ENCODE peak calls at places on chromosomes 1 and 21, in seven cellular contexts. X, D, S, R, K, N and M are unnamed samples.

GRCh38 chr1:32878637-32879041 is 7.7 kb upstream of the HPCA start:
- DNase-seq in X (no peak), D (no peak), S (no peak), R (peak), K (no peak), N (no peak), M (no peak)

GRCh38 chr1:24318988-24319863 is at the start of gene GRHL3:
- DNase-seq in X (no peak), D (peak), S (peak), R (no peak), K (no peak), N (no peak), M (no peak)

GRCh38 chr1:7218210-7218832 is 433.1 kb downstream of the CAMTA1 start:
- DNase-seq in X (peak), D (peak), S (peak), R (peak), K (peak), N (no peak), M (no peak)

GRCh38 chr21:45415188-45415942 is 10.4 kb downstream of the COL18A1 start:
- DNase-seq in X (no peak), D (no peak), S (no peak), R (no peak), K (no peak), N (peak), M (no peak)

GRCh38 chr1:27074175-27074780 is 61.6 kb upstream of the TENT5B start:
- DNase-seq in X (no peak), D (peak), S (peak), R (no peak), K (no peak), N (no peak), M (no peak)

GRCh38 chr1:2788506-2789163 is 12.9 kb downstream of the TTC34 start:
- DNase-seq in X (no peak), D (no peak), S (no peak), R (no peak), K (no peak), N (peak), M (peak)

GRCh38 chr1:93668121-93668520 is 13.5 kb downstream of the BCAR3 start:
- DNase-seq in X (no peak), D (no peak), S (no peak), R (no peak), K (peak), N (no peak), M (no peak)

GRCh38 chr1:153238536-153238935 is 21.0 kb upstream of the LORICRIN start:
- DNase-seq in X (no peak), D (peak), S (no peak), R (no peak), K (no peak), N (no peak), M (no peak)

GRCh38 chr21:31731802-31732537 is at the start of gene SCAF4:
- DNase-seq in X (peak), D (peak), S (peak), R (peak), K (peak), N (peak), M (peak)

GRCh38 chr1:17877896-17878295 is 122.8 kb downstream of the ACTL8 start:
- DNase-seq in X (no peak), D (no peak), S (no peak), R (no peak), K (peak), N (no peak), M (no peak)

GRCh38 chr1:181089777-181090505 is 1.4 kb downstream of the IER5 start:
- DNase-seq in X (peak), D (peak), S (peak), R (peak), K (peak), N (peak), M (peak)

GRCh38 chr1:157992813-157993178 is 649 bp upstream of the KIRREL1 start:
- DNase-seq in X (no peak), D (no peak), S (no peak), R (no peak), K (no peak), N (no peak), M (no peak)

GRCh38 chr21:37658994-37659458 is 257.2 kb downstream of the KCNJ6 start:
- DNase-seq in X (no peak), D (peak), S (peak), R (no peak), K (peak), N (no peak), M (no peak)

GRCh38 chr1:116503535-116504307 is 67.1 kb downstream of the CD58 start:
- DNase-seq in X (no peak), D (no peak), S (no peak), R (peak), K (no peak), N (peak), M (no peak)

GRCh38 chr1:95384570-95384969 is 150.6 kb downstream of the RWDD3 start:
- DNase-seq in X (no peak), D (peak), S (peak), R (no peak), K (no peak), N (peak), M (no peak)

GRCh38 chr21:33976082-33976979 is 60.7 kb upstream of the ATP5PO start:
- DNase-seq in X (no peak), D (peak), S (peak), R (no peak), K (peak), N (no peak), M (no peak)

GRCh38 chr21:23921670-23922418 is 1685.4 kb downstream of the MRPL39 start:
- DNase-seq in X (no peak), D (no peak), S (no peak), R (no peak), K (no peak), N (no peak), M (no peak)

GRCh38 chr1:240691521-240692338 is 79.8 kb upstream of the GREM2 start:
- DNase-seq in X (no peak), D (peak), S (peak), R (no peak), K (peak), N (no peak), M (peak)

GRCh38 chr1:25996966-25997758 is 701 bp downstream of the PAFAH2 start:
- DNase-seq in X (no peak), D (peak), S (peak), R (no peak), K (peak), N (no peak), M (no peak)

GRCh38 chr1:89545264-89546038 is 20.8 kb downstream of the LRRC8B start:
- DNase-seq in X (no peak), D (peak), S (no peak), R (no peak), K (peak), N (no peak), M (no peak)

GRCh38 chr21:28447453-28447852 is 545.2 kb downstream of the LTN1 start:
- DNase-seq in X (no peak), D (no peak), S (no peak), R (no peak), K (peak), N (no peak), M (no peak)

GRCh38 chr1:75092141-75092540 is 42.0 kb upstream of the LHX8 start:
- DNase-seq in X (no peak), D (peak), S (no peak), R (no peak), K (peak), N (no peak), M (no peak)

GRCh38 chr1:3599286-3599811 is 12.0 kb downstream of the MEGF6 start:
- DNase-seq in X (no peak), D (no peak), S (no peak), R (no peak), K (no peak), N (no peak), M (no peak)

GRCh38 chr1:227416156-227416865 is 98.0 kb upstream of the CDC42BPA start:
- DNase-seq in X (no peak), D (no peak), S (no peak), R (no peak), K (peak), N (no peak), M (no peak)

GRCh38 chr1:224302947-224303346 is 27.0 kb downstream of the NVL start:
- DNase-seq in X (no peak), D (peak), S (no peak), R (no peak), K (no peak), N (no peak), M (no peak)